ENCODE peak calls at places on chromosome 11, in six cellular contexts. H, B, L, E, O and I are unnamed samples. For H3K9me3, the result is how much of the 10 kb centered on the place peaks cover.

GRCh38 chr11:109971184-109971523 is 122.0 kb upstream of the ZC3H12C start:
- DNase-seq in E (no peak), B (no peak), L (no peak), H (no peak), O (no peak), I (no peak)

GRCh38 chr11:103709366-103709765 is 327.1 kb upstream of the DDI1 start:
- DNase-seq in H (no peak), B (no peak), E (no peak), O (no peak), L (no peak), I (no peak)

GRCh38 chr11:58650496-58650895 is 28.0 kb downstream of the CNTF start:
- DNase-seq in H (no peak), B (no peak), O (no peak), L (no peak), E (no peak), I (no peak)

GRCh38 chr11:43278302-43278956 is 33.4 kb upstream of the API5 start:
- DNase-seq in O (no peak), H (peak), E (no peak), B (peak), L (peak), I (no peak)

GRCh38 chr11:108663154-108663877 is 1.6 kb upstream of the DDX10 start:
- DNase-seq in E (no peak), O (no peak), B (no peak), H (no peak), L (no peak), I (no peak)

GRCh38 chr11:117409511-117409910 is 81.9 kb downstream of the CEP164 start:
- DNase-seq in H (no peak), B (no peak), E (no peak), L (no peak), O (no peak), I (no peak)

GRCh38 chr11:65425105-65425970 is 2.7 kb downstream of the NEAT1 start:
- DNase-seq in L (no peak), O (peak), E (peak), H (no peak), B (no peak), I (peak)

GRCh38 chr11:106477776-106478175 is 400.3 kb downstream of the AASDHPPT start:
- DNase-seq in E (no peak), O (no peak), L (no peak), B (no peak), H (no peak), I (no peak)

GRCh38 chr11:72257551-72257950 is 13.6 kb upstream of the PHOX2A start:
- DNase-seq in B (no peak), L (no peak), O (no peak), E (no peak), H (no peak), I (no peak)

GRCh38 chr11:765025-765801 is 12.1 kb downstream of the GATD1 start:
- DNase-seq in O (peak), E (peak), B (peak), L (peak), H (no peak), I (no peak)

GRCh38 chr11:2649848-2650247 is 49.9 kb downstream of the KCNQ1OT1 start:
- DNase-seq in B (no peak), O (no peak), H (no peak), E (no peak), L (no peak), I (no peak)
- H3K9me3 ChIP-seq in B (half or more), O (under half), H (half or more), E (under half), L (under half), I (under half)

DNA sequence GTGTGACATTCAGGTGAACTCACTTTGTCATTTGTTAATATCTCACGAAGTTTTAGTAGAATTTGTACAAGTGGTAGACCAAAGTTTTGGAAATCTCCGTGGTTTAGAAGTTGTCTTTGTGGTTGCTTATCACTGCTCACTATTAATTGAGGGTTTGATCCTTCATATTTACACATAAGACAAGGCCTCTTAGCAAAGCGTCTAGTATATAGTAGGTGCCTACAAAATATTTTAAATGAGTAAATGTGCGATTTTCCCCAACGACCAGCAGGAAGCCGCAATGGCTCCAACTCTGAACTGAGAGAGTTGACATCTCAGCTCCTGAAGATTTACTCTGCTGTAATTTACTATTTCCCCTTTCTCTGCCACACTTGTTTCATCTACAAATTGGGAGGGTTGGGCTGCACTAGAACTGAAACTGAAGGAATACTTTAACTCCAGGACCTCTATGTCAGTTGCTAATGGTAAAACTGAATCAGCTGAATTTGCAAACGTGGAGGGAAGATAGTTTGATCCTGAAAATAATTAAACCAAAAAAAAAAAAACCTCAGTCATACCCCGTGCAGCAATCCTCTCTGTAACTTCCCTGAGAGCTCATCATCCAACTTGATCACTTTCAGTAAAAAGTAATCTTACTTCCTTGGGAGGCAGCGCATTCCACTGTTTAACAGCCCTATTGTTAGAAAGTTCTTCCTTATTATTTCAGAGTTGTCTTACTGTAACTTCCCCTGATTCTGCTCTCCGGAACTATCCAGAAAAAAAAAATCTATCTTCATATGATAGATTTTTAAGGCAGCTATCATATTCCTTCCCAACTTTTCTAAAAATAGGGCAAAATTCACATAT is 1.3 kb upstream of the SBF2 start:
- DNase-seq in L (no peak), B (no peak), O (no peak), E (no peak), H (no peak), I (no peak)
- H3K27ac ChIP-seq in L (no peak), B (peak), O (peak), E (no peak), H (peak), I (peak)

GRCh38 chr11:60756307-60757032 is at the start of gene MS4A15:
- DNase-seq in O (no peak), H (no peak), B (peak), E (peak), L (peak), I (no peak)
- TF ChIP-seq CTCF in O (peak), H (no peak), B (peak), E (peak), L (peak), I (no peak)

DNA sequence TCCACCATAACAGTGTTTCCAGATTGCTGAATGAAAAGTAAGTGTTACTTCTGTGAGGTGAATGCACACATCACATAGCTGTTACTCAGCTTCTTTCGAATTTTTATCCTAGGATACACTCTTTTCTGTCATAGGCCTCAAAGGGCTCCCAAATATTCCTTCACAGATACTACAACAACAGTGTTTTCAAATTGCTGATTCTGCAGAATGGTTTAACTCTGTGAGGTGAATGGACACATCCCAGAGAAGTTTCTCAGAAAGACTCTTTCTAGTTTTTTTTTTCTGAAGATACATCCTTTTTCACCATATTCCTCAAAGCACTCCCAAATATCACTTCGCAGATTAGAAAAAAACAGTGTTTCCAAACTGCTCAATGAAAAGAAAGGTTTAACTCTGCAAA is 221.1 kb downstream of the OR4A5 start:
- DNase-seq in H (no peak), B (no peak), L (no peak), E (no peak), O (no peak), I (no peak)
- H3K9me3 ChIP-seq in H (half or more), B (under half), L (under half), E (under half), O (under half), I (under half)

GRCh38 chr11:61538636-61538961 is 30.1 kb downstream of the LRRC10B start:
- DNase-seq in L (no peak), H (no peak), B (no peak), E (no peak), O (no peak), I (no peak)
- H3K27ac ChIP-seq in L (no peak), H (no peak), B (no peak), E (no peak), O (no peak), I (no peak)

GRCh38 chr11:66744485-66745355 is 15.7 kb upstream of the SPTBN2 start:
- DNase-seq in H (peak), O (peak), B (peak), L (peak), E (peak), I (no peak)
- TF ChIP-seq CTCF in H (no peak), O (no peak), B (no peak), L (no peak), E (no peak), I (no peak)